ENCODE peak calls at places on chromosomes 5 and 9, in nine cellular contexts. L is GM23338, E is SK-N-SH, R is HCT116, Z is neural progenitor cell, Y is PC-3, H is OCI-LY7, B is hepatocyte, A is MM.1S. W is an unnamed sample.

GRCh38 chr9:130110166-130110565 is 56.5 kb downstream of the GPR107 start:
- DNase-seq in L (peak; percentile 62), E (no peak), R (no peak), Z (no peak), Y (no peak), H (no peak), B (no peak), A (no peak), W (no peak)

GRCh38 chr5:76874088-76874581 is 24.3 kb downstream of the S100Z start:
- DNase-seq in L (no peak), E (no peak), R (no peak), Z (no peak), Y (no peak), H (peak; percentile 98), B (no peak), A (peak; percentile 90), W (no peak)

GRCh38 chr5:71483355-71483754 is 27.9 kb downstream of the BDP1 start:
- DNase-seq in L (no peak), E (no peak), R (peak; percentile 67), Z (no peak), Y (peak; percentile 80), H (no peak), B (no peak), A (no peak), W (peak; percentile 73)

GRCh38 chr5:131171276-131171815 is 602 bp downstream of the LYRM7 start:
- DNase-seq in L (peak; percentile 41), E (no peak), R (no peak), Z (peak; percentile 9), Y (peak; percentile 25), H (peak; percentile 46), B (peak; percentile 9), A (peak; percentile 44), W (peak; percentile 13)

GRCh38 chr5:38719916-38720315 is 125.9 kb upstream of the OSMR start:
- DNase-seq in L (no peak), E (no peak), R (no peak), Z (no peak), Y (peak; percentile 56), H (no peak), B (peak; percentile 2), A (no peak), W (peak; percentile 91)

GRCh38 chr9:76414656-76415055 is 20.4 kb upstream of the RFK start:
- DNase-seq in L (no peak), E (no peak), R (no peak), Z (no peak), Y (peak; percentile 18), H (peak; percentile 49), B (no peak), A (peak; percentile 16), W (no peak)

GRCh38 chr5:124576848-124577409 is 169.5 kb downstream of the ZNF608 start:
- DNase-seq in L (no peak), E (no peak), R (no peak), Z (no peak), Y (no peak), H (peak; percentile 46), B (no peak), A (peak; percentile 88), W (no peak)

GRCh38 chr5:132254321-132254977 is 3.0 kb upstream of the PDLIM4 start:
- DNase-seq in L (no peak), E (no peak), R (no peak), Z (no peak), Y (no peak), H (no peak), B (no peak), A (no peak), W (no peak)

GRCh38 chr5:56412601-56413379 is 179.7 kb upstream of the ANKRD55 start:
- DNase-seq in L (no peak), E (no peak), R (no peak), Z (no peak), Y (no peak), H (peak; percentile 85), B (no peak), A (peak; percentile 89), W (no peak)

GRCh38 chr5:56410696-56411095 is 177.6 kb upstream of the ANKRD55 start:
- DNase-seq in L (no peak), E (no peak), R (no peak), Z (no peak), Y (no peak), H (no peak), B (no peak), A (no peak), W (no peak)

GRCh38 chr5:56419667-56420066 is 186.5 kb upstream of the ANKRD55 start:
- DNase-seq in L (no peak), E (no peak), R (no peak), Z (no peak), Y (no peak), H (no peak), B (no peak), A (no peak), W (no peak)

GRCh38 chr5:56414056-56414455 is 180.9 kb upstream of the ANKRD55 start:
- DNase-seq in L (no peak), E (no peak), R (no peak), Z (no peak), Y (no peak), H (peak; percentile 28), B (no peak), A (no peak), W (no peak)

GRCh38 chr5:56415356-56415765 is 182.2 kb upstream of the ANKRD55 start:
- DNase-seq in L (no peak), E (no peak), R (no peak), Z (no peak), Y (no peak), H (peak; percentile 93), B (peak; percentile 73), A (peak; percentile 81), W (peak; percentile 53)
- TF ChIP-seq EZH2phosphoT487 in L (no peak), E (no peak), R (no peak), Z (no peak), Y (no peak), H (no peak), B (no peak), A (no peak), W (no peak)

GRCh38 chr9:132210472-132211145 is 48.8 kb downstream of the NTNG2 start:
- DNase-seq in L (no peak), E (no peak), R (no peak), Z (no peak), Y (peak; percentile 57), H (no peak), B (no peak), A (no peak), W (peak; percentile 72)

GRCh38 chr9:132209263-132209662 is 47.4 kb downstream of the NTNG2 start:
- DNase-seq in L (no peak), E (no peak), R (no peak), Z (no peak), Y (no peak), H (no peak), B (no peak), A (no peak), W (no peak)

GRCh38 chr9:132211570-132211969 is 49.7 kb downstream of the NTNG2 start:
- DNase-seq in L (no peak), E (no peak), R (no peak), Z (no peak), Y (no peak), H (no peak), B (no peak), A (no peak), W (no peak)

GRCh38 chr9:132216861-132217655 is 55.2 kb downstream of the NTNG2 start:
- DNase-seq in L (no peak), E (no peak), R (no peak), Z (no peak), Y (no peak), H (no peak), B (no peak), A (no peak), W (peak; percentile 28)

DNA sequence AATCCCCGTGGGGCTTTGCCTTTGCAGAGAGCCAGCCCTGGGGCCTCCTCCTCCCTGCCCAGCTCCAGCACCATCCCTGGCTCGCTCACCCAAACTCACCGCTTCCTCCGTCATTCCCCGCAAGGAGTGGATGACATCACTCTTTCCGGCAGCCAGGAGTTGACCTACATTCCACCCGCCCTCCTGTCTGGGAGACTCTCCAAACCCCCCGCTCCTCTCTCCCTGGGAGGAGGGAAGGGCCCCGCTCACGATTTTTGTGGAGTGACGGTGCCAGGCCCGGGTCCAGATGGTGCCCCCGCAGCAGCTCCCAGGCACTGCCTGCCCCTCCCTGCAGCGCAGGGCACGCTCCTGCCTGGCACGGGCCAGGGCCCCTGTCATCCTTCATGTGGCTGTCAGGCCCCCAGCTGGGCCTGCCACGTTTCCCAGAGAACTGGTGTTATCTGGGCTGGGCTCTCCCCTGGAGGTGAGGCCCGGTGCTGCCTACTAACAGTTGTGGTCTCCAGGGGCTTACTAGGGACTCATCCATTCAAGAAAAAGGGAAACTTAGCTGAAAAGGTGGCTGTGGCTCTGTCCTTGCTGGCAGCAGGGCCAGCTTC is 52.3 kb downstream of the NTNG2 start:
- DNase-seq in L (peak; percentile 85), E (peak; percentile 90), R (peak; percentile 22), Z (peak; percentile 52), Y (peak; percentile 70), H (no peak), B (peak; percentile 84), A (no peak), W (peak; percentile 95)
- H3K27ac ChIP-seq in L (no peak overlapping the region), E (peak overlapping the region; percentile 64), R (peak overlapping the region; percentile 9), Z (no peak overlapping the region), Y (peak overlapping the region; percentile 11), H (no peak overlapping the region), B (peak overlapping the region; percentile 44), A (no peak overlapping the region), W (peak overlapping the region; percentile 47)

GRCh38 chr9:96169901-96170300 is 132.1 kb downstream of the HSD17B3 start:
- DNase-seq in L (no peak), E (peak; percentile 40), R (no peak), Z (peak; percentile 30), Y (no peak), H (no peak), B (no peak), A (no peak), W (no peak)

GRCh38 chr9:96173640-96174039 is 128.3 kb downstream of the HSD17B3 start:
- DNase-seq in L (no peak), E (no peak), R (no peak), Z (no peak), Y (no peak), H (no peak), B (no peak), A (no peak), W (no peak)

GRCh38 chr9:96172797-96173196 is 129.2 kb downstream of the HSD17B3 start:
- DNase-seq in L (no peak), E (no peak), R (no peak), Z (no peak), Y (no peak), H (no peak), B (no peak), A (no peak), W (no peak)

GRCh38 chr9:96169488-96169887 is 132.5 kb downstream of the HSD17B3 start:
- DNase-seq in L (peak; percentile 88), E (peak; percentile 58), R (no peak), Z (peak; percentile 94), Y (peak; percentile 43), H (no peak), B (peak; percentile 84), A (no peak), W (peak; percentile 18)

DNA sequence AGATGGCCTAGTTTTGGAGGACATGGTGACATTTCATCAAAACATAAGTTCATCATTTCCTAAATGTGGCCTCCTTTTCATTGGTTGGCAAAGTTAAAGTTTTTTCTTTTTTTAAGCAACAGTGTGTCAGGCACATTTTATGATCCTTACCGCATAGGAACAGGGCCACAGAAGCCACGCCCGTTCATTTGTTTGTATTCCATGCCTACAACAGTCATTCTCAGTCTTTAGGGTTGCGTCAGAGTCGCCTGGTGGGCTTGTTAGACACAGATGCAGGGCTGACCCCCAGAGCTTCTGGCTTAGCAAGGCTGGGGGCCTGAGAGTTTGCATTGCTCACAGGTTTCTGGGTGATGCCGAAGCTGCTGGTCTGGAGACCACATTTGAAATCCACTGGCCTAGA is 130.2 kb downstream of the HSD17B3 start:
- DNase-seq in L (no peak), E (no peak), R (no peak), Z (no peak), Y (no peak), H (no peak), B (no peak), A (no peak), W (peak; percentile 36)
- TF ChIP-seq EZH2phosphoT487 in L (no peak), E (no peak), R (no peak), Z (no peak), Y (no peak), H (no peak), B (no peak), A (no peak), W (no peak)

GRCh38 chr5:107401470-107402085 is 269.2 kb downstream of the EFNA5 start:
- DNase-seq in L (peak; percentile 72), E (no peak), R (no peak), Z (no peak), Y (no peak), H (no peak), B (no peak), A (no peak), W (no peak)

GRCh38 chr5:107403561-107403960 is 267.2 kb downstream of the EFNA5 start:
- DNase-seq in L (no peak), E (no peak), R (no peak), Z (no peak), Y (no peak), H (no peak), B (no peak), A (no peak), W (no peak)

GRCh38 chr5:107404595-107405366 is 266.0 kb downstream of the EFNA5 start:
- DNase-seq in L (peak; percentile 21), E (no peak), R (no peak), Z (no peak), Y (no peak), H (no peak), B (no peak), A (no peak), W (peak; percentile 22)

GRCh38 chr5:107400328-107400727 is 270.4 kb downstream of the EFNA5 start:
- DNase-seq in L (no peak), E (no peak), R (no peak), Z (no peak), Y (no peak), H (no peak), B (no peak), A (no peak), W (no peak)

DNA sequence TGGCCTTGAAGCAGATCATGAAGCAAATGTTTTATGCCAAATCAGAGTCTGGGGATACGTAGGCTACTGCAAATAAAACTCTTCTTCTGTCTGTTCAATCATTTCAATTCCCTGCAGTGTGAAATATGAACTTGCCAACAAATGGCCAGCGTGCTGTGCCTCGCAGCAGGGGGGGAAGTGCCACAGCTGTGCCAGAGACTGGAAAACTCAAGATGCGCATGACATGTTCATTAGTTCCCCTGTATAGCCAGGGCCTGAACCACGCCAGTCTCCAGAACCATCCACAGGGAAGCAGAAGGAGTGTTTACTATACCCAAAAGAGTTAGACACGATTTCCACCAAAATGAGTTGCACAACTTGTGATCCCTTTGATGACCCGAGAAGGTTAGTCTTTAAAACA is 267.9 kb downstream of the EFNA5 start:
- DNase-seq in L (peak; percentile 35), E (peak; percentile 21), R (no peak), Z (no peak), Y (no peak), H (no peak), B (no peak), A (no peak), W (no peak)
- H3K27ac ChIP-seq in L (no peak overlapping the region), E (peak overlapping the region; percentile 77), R (no peak overlapping the region), Z (no peak overlapping the region), Y (no peak overlapping the region), H (no peak overlapping the region), B (no peak overlapping the region), A (no peak overlapping the region), W (no peak overlapping the region)

W was measured in GM23248.